ENCODE peak calls at places on chromosomes 12 and 14, in eight cellular contexts. H, I, U, K, P, M, O and Q are unnamed samples. For H3K27me3, the result is how much of the 10 kb centered on the place peaks cover.

GRCh38 chr12:4355843-4356327 is 23.6 kb downstream of the FGF23 start:
- DNase-seq in H (no peak), I (peak), U (no peak), K (peak), P (no peak), M (no peak), O (no peak), Q (no peak)

GRCh38 chr12:62738611-62739010 is 196.3 kb downstream of the PPM1H start:
- DNase-seq in H (no peak), I (no peak), U (no peak), K (no peak), P (no peak), M (no peak), O (no peak), Q (no peak)

GRCh38 chr12:32332446-32332845 is 66.9 kb upstream of the FGD4 start:
- DNase-seq in H (no peak), I (no peak), U (no peak), K (no peak), P (no peak), M (no peak), O (no peak), Q (no peak)

GRCh38 chr12:24742378-24742777 is 206.5 kb downstream of the BCAT1 start:
- DNase-seq in H (no peak), I (no peak), U (peak), K (peak), P (no peak), M (peak), O (no peak), Q (no peak)

GRCh38 chr12:125110641-125111360 is 45.6 kb downstream of the AACS start:
- DNase-seq in H (peak), I (no peak), U (no peak), K (no peak), P (no peak), M (no peak), O (no peak), Q (peak)

GRCh38 chr14:72450473-72451044 is 443.3 kb downstream of the DPF3 start:
- DNase-seq in H (no peak), I (no peak), U (no peak), K (no peak), P (no peak), M (no peak), O (no peak), Q (no peak)

GRCh38 chr14:23725980-23726746 is 90.0 kb downstream of the DHRS2 start:
- DNase-seq in H (no peak), I (no peak), U (no peak), K (no peak), P (no peak), M (no peak), O (no peak), Q (no peak)

GRCh38 chr14:67420102-67420739 is 8.3 kb upstream of the PLEK2 start:
- DNase-seq in H (no peak), I (peak), U (no peak), K (no peak), P (no peak), M (no peak), O (peak), Q (no peak)

GRCh38 chr12:122437656-122438121 is 15.2 kb upstream of the CLIP1 start:
- DNase-seq in H (peak), I (no peak), U (peak), K (peak), P (no peak), M (peak), O (peak), Q (no peak)

GRCh38 chr12:54935235-54935951 is 49.2 kb downstream of the TESPA1 start:
- DNase-seq in H (peak), I (peak), U (no peak), K (no peak), P (no peak), M (no peak), O (no peak), Q (peak)

GRCh38 chr12:106073179-106073578 is 65.6 kb downstream of the NUAK1 start:
- DNase-seq in H (no peak), I (no peak), U (no peak), K (no peak), P (no peak), M (no peak), O (no peak), Q (no peak)

GRCh38 chr12:28857327-28857726 is 291.8 kb upstream of the FAR2 start:
- DNase-seq in H (no peak), I (no peak), U (no peak), K (no peak), P (no peak), M (no peak), O (no peak), Q (no peak)

GRCh38 chr12:130752692-130753230 is 36.7 kb upstream of the RIMBP2 start:
- DNase-seq in H (no peak), I (no peak), U (no peak), K (no peak), P (no peak), M (no peak), O (peak), Q (no peak)

GRCh38 chr14:66642264-66642663 is 134.3 kb downstream of the GPHN start:
- DNase-seq in H (no peak), I (no peak), U (no peak), K (no peak), P (no peak), M (no peak), O (no peak), Q (no peak)

GRCh38 chr12:92140919-92141536 is 4.6 kb downstream of the BTG1 start:
- DNase-seq in H (no peak), I (no peak), U (no peak), K (no peak), P (no peak), M (no peak), O (no peak), Q (no peak)

GRCh38 chr12:102896067-102896466 is 21.0 kb downstream of the PAH start:
- DNase-seq in H (no peak), I (no peak), U (no peak), K (no peak), P (no peak), M (no peak), O (no peak), Q (no peak)
- TF ChIP-seq CTCF in H (no peak), I (no peak), U (no peak), K (no peak), P (no peak), M (no peak), O (no peak), Q (no peak)

GRCh38 chr14:83290447-83290846 is 1756.8 kb upstream of the SEL1L start:
- DNase-seq in H (no peak), I (no peak), U (no peak), K (no peak), P (no peak), M (no peak), O (no peak), Q (no peak)

GRCh38 chr14:83287300-83287699 is 1753.6 kb upstream of the SEL1L start:
- DNase-seq in H (no peak), I (no peak), U (no peak), K (no peak), P (no peak), M (no peak), O (no peak), Q (no peak)

GRCh38 chr14:83294941-83295340 is 1761.3 kb upstream of the SEL1L start:
- DNase-seq in H (peak), I (no peak), U (no peak), K (no peak), P (no peak), M (no peak), O (no peak), Q (no peak)

GRCh38 chr14:83291716-83292115 is 1758.1 kb upstream of the SEL1L start:
- DNase-seq in H (no peak), I (no peak), U (no peak), K (no peak), P (no peak), M (no peak), O (no peak), Q (no peak)

GRCh38 chr14:83289390-83289789 is 1755.7 kb upstream of the SEL1L start:
- DNase-seq in H (no peak), I (no peak), U (no peak), K (no peak), P (no peak), M (no peak), O (no peak), Q (no peak)
- H3K27ac ChIP-seq in H (no peak), I (no peak), U (no peak), K (no peak), P (no peak), M (no peak), O (no peak), Q (no peak)

DNA sequence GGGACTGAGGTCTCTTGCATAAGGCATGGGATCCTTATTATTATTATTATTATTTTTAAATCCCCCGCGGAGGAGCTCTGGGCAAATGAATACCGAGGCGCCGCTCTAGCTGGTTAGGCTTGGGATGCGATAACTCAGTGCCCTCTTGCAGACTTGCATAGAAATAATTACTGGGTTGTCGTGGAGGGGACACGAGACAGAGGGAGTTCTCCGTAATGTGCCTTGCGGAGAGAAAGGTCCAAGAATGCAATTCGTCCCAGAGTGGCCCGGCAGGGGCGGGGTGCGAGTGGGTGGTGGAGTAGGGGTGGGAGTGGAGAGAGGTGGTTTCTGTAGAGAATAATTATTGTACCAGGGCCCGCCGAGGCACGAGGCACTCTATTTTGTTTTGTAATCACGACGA is 2.5 kb upstream of the TBX5 start:
- DNase-seq in H (no peak), I (no peak), U (no peak), K (no peak), P (no peak), M (no peak), O (no peak), Q (no peak)
- H3K27me3 ChIP-seq in H (half or more), I (half or more), U (half or more), K (under half), P (under half), M (half or more), O (under half), Q (under half)

GRCh38 chr14:90613446-90613845 is 202.8 kb downstream of the TTC7B start:
- DNase-seq in H (no peak), I (no peak), U (no peak), K (no peak), P (no peak), M (no peak), O (peak), Q (no peak)
- TF ChIP-seq CTCF in H (no peak), I (no peak), U (no peak), K (no peak), P (no peak), M (no peak), O (no peak), Q (no peak)

GRCh38 chr14:104694991-104695659 is 5.7 kb downstream of the INF2 start:
- DNase-seq in H (peak), I (peak), U (peak), K (no peak), P (no peak), M (no peak), O (no peak), Q (no peak)
- H3K27ac ChIP-seq in H (no peak), I (peak), U (peak), K (no peak), P (peak), M (peak), O (peak), Q (no peak)

DNA sequence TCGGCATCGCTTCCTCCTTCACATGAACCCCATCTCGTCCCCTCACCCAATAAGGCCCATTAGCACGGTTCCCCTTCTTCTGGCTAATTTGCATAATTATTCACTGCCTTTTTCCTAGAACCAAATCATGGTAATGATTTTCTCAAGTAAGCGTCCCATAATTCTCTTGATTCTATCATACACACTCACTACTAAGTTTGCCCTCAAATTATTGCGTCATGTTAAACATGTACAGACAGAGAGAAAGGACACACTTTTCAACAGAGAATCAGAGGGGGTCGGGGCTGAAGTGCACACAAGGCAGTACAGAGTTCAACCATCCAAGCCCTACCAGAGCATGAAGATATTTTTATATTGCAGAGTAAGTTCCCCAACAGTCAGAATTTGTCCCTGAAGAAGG is 256.6 kb downstream of the FOXN3 start:
- DNase-seq in H (no peak), I (no peak), U (no peak), K (no peak), P (no peak), M (no peak), O (no peak), Q (no peak)
- H3K27me3 ChIP-seq in H (under half), I (under half), U (under half), K (under half), P (under half), M (under half), O (under half), Q (under half)

GRCh38 chr14:75002392-75003249 is at the start of gene EIF2B2:
- DNase-seq in H (peak), I (peak), U (peak), K (peak), P (peak), M (peak), O (peak), Q (peak)
- TF ChIP-seq CTCF in H (no peak), I (no peak), U (peak), K (peak), P (peak), M (peak), O (no peak), Q (no peak)